ENCODE peak calls at places on chromosomes 7 and 10, in four cellular contexts. A is RCC 7860, X is astrocyte of the spinal cord, I is IMR-90. R is an unnamed sample.

GRCh38 chr7:133945497-133945896 is 181.6 kb upstream of the LRGUK start:
- DNase-seq in I (no peak), X (no peak), A (no peak), R (no peak)

GRCh38 chr10:48456808-48457761 is 147.8 kb downstream of the ARHGAP22 start:
- DNase-seq in A (no peak), I (no peak), X (no peak), R (no peak)

GRCh38 chr7:99195867-99196266 is 12.0 kb downstream of the KPNA7 start:
- DNase-seq in I (no peak), A (no peak), X (no peak), R (no peak)

GRCh38 chr7:43040461-43040860 is 72.0 kb upstream of the HECW1 start:
- DNase-seq in A (no peak), X (no peak), I (no peak), R (no peak)

GRCh38 chr7:40647719-40648118 is 512.9 kb downstream of the SUGCT start:
- DNase-seq in A (no peak), X (peak), I (peak), R (no peak)

GRCh38 chr7:72751978-72752377 is 76.0 kb downstream of the TYW1B start:
- DNase-seq in A (no peak), I (no peak), X (no peak), R (no peak)

GRCh38 chr7:28473567-28474266 is 61.4 kb downstream of the CREB5 start:
- DNase-seq in X (no peak), I (no peak), A (no peak), R (no peak)

GRCh38 chr10:48507933-48508830 is 96.7 kb downstream of the ARHGAP22 start:
- DNase-seq in I (no peak), X (no peak), A (no peak), R (no peak)

GRCh38 chr10:24476913-24477312 is 246.8 kb downstream of the ARHGAP21 start:
- DNase-seq in X (no peak), I (no peak), A (no peak), R (no peak)

GRCh38 chr7:5528071-5528814 is 104.6 kb upstream of the TNRC18 start:
- DNase-seq in A (no peak), I (peak), X (peak), R (no peak)

GRCh38 chr7:117479480-117480224 is at the start of gene CFTR:
- DNase-seq in X (no peak), A (no peak), I (no peak), R (no peak)

GRCh38 chr7:14720792-14721191 is 181.8 kb downstream of the DGKB start:
- DNase-seq in A (no peak), I (no peak), X (no peak), R (no peak)

GRCh38 chr7:101563933-101564777 is 64.9 kb downstream of the MYL10 start:
- DNase-seq in I (no peak), A (no peak), X (no peak), R (no peak)

GRCh38 chr10:71040890-71041590 is 152.7 kb upstream of the PCBD1 start:
- DNase-seq in A (no peak), X (no peak), I (no peak), R (no peak)

GRCh38 chr10:102776779-102777417 is 33.1 kb downstream of the WBP1L start:
- DNase-seq in A (peak), I (peak), X (peak), R (no peak)

GRCh38 chr7:47518827-47519226 is 63.1 kb downstream of the TNS3 start:
- DNase-seq in A (peak), X (peak), I (peak), R (no peak)

GRCh38 chr10:111677747-111678146 is 505.8 kb downstream of the GPAM start:
- DNase-seq in I (no peak), A (no peak), X (no peak), R (no peak)

GRCh38 chr7:27156901-27157716 is 634 bp upstream of the HOXA7 start:
- DNase-seq in A (no peak), I (no peak), X (peak), R (no peak)

GRCh38 chr10:68423522-68423921 is 16.4 kb upstream of the RUFY2 start:
- DNase-seq in X (no peak), A (no peak), I (no peak), R (no peak)

GRCh38 chr7:105776068-105776790 is 100.2 kb downstream of the ATXN7L1 start:
- DNase-seq in X (peak), A (peak), I (peak), R (no peak)

GRCh38 chr10:26780793-26781601 is 79.8 kb downstream of the ABI1 start:
- DNase-seq in X (peak), I (peak), A (peak), R (peak)

GRCh38 chr7:98213874-98214810 is 2.9 kb downstream of the BHLHA15 start:
- DNase-seq in I (no peak), A (no peak), X (no peak), R (no peak)

GRCh38 chr7:145152589-145152988 is 316.7 kb upstream of the TPK1 start:
- DNase-seq in I (no peak), A (no peak), X (no peak), R (no peak)

GRCh38 chr10:119542990-119543813 is 683 bp upstream of the RGS10 start:
- DNase-seq in A (no peak), I (peak), X (peak), R (peak)

GRCh38 chr10:1020460-1020859 is 5.2 kb downstream of the IDI2 start:
- DNase-seq in I (no peak), A (no peak), X (no peak), R (no peak)

GRCh38 chr10:34638405-34639054 is 176.6 kb downstream of the PARD3 start:
- DNase-seq in A (peak), I (peak), X (peak), R (peak)

GRCh38 chr10:93080350-93081046 is 6.8 kb downstream of the CYP26A1 start:
- DNase-seq in A (peak), I (peak), X (peak), R (peak)

GRCh38 chr10:69801094-69801433 is 642 bp upstream of the COL13A1 start:
- DNase-seq in I (peak), X (peak), A (peak), R (peak)

GRCh38 chr7:142890838-142891485 is 5.4 kb upstream of the TRPV6 start:
- DNase-seq in A (no peak), I (no peak), X (no peak), R (no peak)

GRCh38 chr10:43251664-43252165 is 15.2 kb downstream of the RASGEF1A start:
- DNase-seq in X (no peak), A (no peak), I (no peak), R (no peak)

GRCh38 chr10:71133710-71134686 is 78.4 kb upstream of the UNC5B start:
- DNase-seq in X (no peak), I (no peak), A (no peak), R (no peak)

GRCh38 chr7:137020351-137020750 is 151.9 kb downstream of the CHRM2 start:
- DNase-seq in X (no peak), I (peak), A (no peak), R (no peak)

GRCh38 chr10:27838291-27838690 is 92.7 kb upstream of the MKX start:
- DNase-seq in A (no peak), I (no peak), X (peak), R (no peak)

GRCh38 chr10:62327897-62328296 is 46.3 kb upstream of the ZNF365 start:
- DNase-seq in A (no peak), I (no peak), X (no peak), R (no peak)

GRCh38 chr7:63925262-63925625 is 73.4 kb upstream of the ZNF722 start:
- DNase-seq in X (no peak), I (no peak), A (no peak), R (no peak)